ENCODE peak calls at places on chromosomes 2 and 18, in eight cellular contexts. One of them, this sample, is unnamed.

GRCh38 chr18:74609535-74609934 is 11.9 kb downstream of the ZNF407 start:
- DNase-seq in GM13976: no peak
- DNase-seq in lower lobe of right lung: no peak
- DNase-seq in heart left ventricle: no peak
- DNase-seq in fibroblast of pulmonary artery: peak
- DNase-seq in activated CD8-positive, alpha-beta T cell treated with anti-CD3 and anti-CD28 coated beads, Interleukin-2, amount 10 ng/mL, durations not matched to agents 7 days and 5 days: no peak
- DNase-seq in stimulated activated CD4-positive, alpha-beta T cell treated with anti-CD3 and anti-CD28 coated beads, Interleukin-2, amount 100 ng/mL, for 48 hours: no peak
- DNase-seq in H7: no peak
- DNase-seq in this sample: peak

GRCh38 chr18:55588001-55588875 is at the start of gene TCF4:
- DNase-seq in H7: peak
- DNase-seq in GM13976: peak
- DNase-seq in lower lobe of right lung: peak
- DNase-seq in stimulated activated CD4-positive, alpha-beta T cell treated with anti-CD3 and anti-CD28 coated beads, Interleukin-2, amount 100 ng/mL, for 48 hours: no peak
- DNase-seq in activated CD8-positive, alpha-beta T cell treated with anti-CD3 and anti-CD28 coated beads, Interleukin-2, amount 10 ng/mL, durations not matched to agents 7 days and 5 days: peak
- DNase-seq in heart left ventricle: peak
- DNase-seq in fibroblast of pulmonary artery: peak
- DNase-seq in this sample: peak

GRCh38 chr2:160836755-160837154 is 323.5 kb upstream of the TANK start:
- DNase-seq in fibroblast of pulmonary artery: peak
- DNase-seq in lower lobe of right lung: no peak
- DNase-seq in heart left ventricle: no peak
- DNase-seq in activated CD8-positive, alpha-beta T cell treated with anti-CD3 and anti-CD28 coated beads, Interleukin-2, amount 10 ng/mL, durations not matched to agents 7 days and 5 days: no peak
- DNase-seq in H7: no peak
- DNase-seq in stimulated activated CD4-positive, alpha-beta T cell treated with anti-CD3 and anti-CD28 coated beads, Interleukin-2, amount 100 ng/mL, for 48 hours: no peak
- DNase-seq in GM13976: no peak
- DNase-seq in this sample: peak

GRCh38 chr18:3209859-3210569 is 9.8 kb downstream of the MYOM1 start:
- DNase-seq in stimulated activated CD4-positive, alpha-beta T cell treated with anti-CD3 and anti-CD28 coated beads, Interleukin-2, amount 100 ng/mL, for 48 hours: no peak
- DNase-seq in fibroblast of pulmonary artery: no peak
- DNase-seq in activated CD8-positive, alpha-beta T cell treated with anti-CD3 and anti-CD28 coated beads, Interleukin-2, amount 10 ng/mL, durations not matched to agents 7 days and 5 days: no peak
- DNase-seq in heart left ventricle: no peak
- DNase-seq in H7: no peak
- DNase-seq in lower lobe of right lung: no peak
- DNase-seq in GM13976: no peak
- DNase-seq in this sample: no peak

GRCh38 chr2:113283704-113284284 is 5.1 kb upstream of the PAX8 start:
- DNase-seq in GM13976: no peak
- DNase-seq in heart left ventricle: no peak
- DNase-seq in lower lobe of right lung: peak
- DNase-seq in fibroblast of pulmonary artery: peak
- DNase-seq in H7: no peak
- DNase-seq in activated CD8-positive, alpha-beta T cell treated with anti-CD3 and anti-CD28 coated beads, Interleukin-2, amount 10 ng/mL, durations not matched to agents 7 days and 5 days: no peak
- DNase-seq in stimulated activated CD4-positive, alpha-beta T cell treated with anti-CD3 and anti-CD28 coated beads, Interleukin-2, amount 100 ng/mL, for 48 hours: no peak
- DNase-seq in this sample: peak

GRCh38 chr18:58213445-58213844 is 169.4 kb downstream of the NEDD4L start:
- DNase-seq in heart left ventricle: no peak
- DNase-seq in H7: no peak
- DNase-seq in fibroblast of pulmonary artery: peak
- DNase-seq in stimulated activated CD4-positive, alpha-beta T cell treated with anti-CD3 and anti-CD28 coated beads, Interleukin-2, amount 100 ng/mL, for 48 hours: no peak
- DNase-seq in GM13976: no peak
- DNase-seq in lower lobe of right lung: no peak
- DNase-seq in activated CD8-positive, alpha-beta T cell treated with anti-CD3 and anti-CD28 coated beads, Interleukin-2, amount 10 ng/mL, durations not matched to agents 7 days and 5 days: no peak
- DNase-seq in this sample: peak

GRCh38 chr2:229686122-229686919 is 28.0 kb downstream of the DNER start:
- DNase-seq in GM13976: no peak
- DNase-seq in H7: no peak
- DNase-seq in lower lobe of right lung: no peak
- DNase-seq in stimulated activated CD4-positive, alpha-beta T cell treated with anti-CD3 and anti-CD28 coated beads, Interleukin-2, amount 100 ng/mL, for 48 hours: no peak
- DNase-seq in activated CD8-positive, alpha-beta T cell treated with anti-CD3 and anti-CD28 coated beads, Interleukin-2, amount 10 ng/mL, durations not matched to agents 7 days and 5 days: no peak
- DNase-seq in heart left ventricle: no peak
- DNase-seq in fibroblast of pulmonary artery: no peak
- DNase-seq in this sample: no peak

GRCh38 chr18:40016405-40016804 is 1938.6 kb upstream of the PIK3C3 start:
- DNase-seq in fibroblast of pulmonary artery: no peak
- DNase-seq in activated CD8-positive, alpha-beta T cell treated with anti-CD3 and anti-CD28 coated beads, Interleukin-2, amount 10 ng/mL, durations not matched to agents 7 days and 5 days: no peak
- DNase-seq in H7: no peak
- DNase-seq in GM13976: no peak
- DNase-seq in lower lobe of right lung: no peak
- DNase-seq in heart left ventricle: no peak
- DNase-seq in stimulated activated CD4-positive, alpha-beta T cell treated with anti-CD3 and anti-CD28 coated beads, Interleukin-2, amount 100 ng/mL, for 48 hours: no peak
- DNase-seq in this sample: no peak

GRCh38 chr2:167954500-167954899 is 292.9 kb downstream of the STK39 start:
- DNase-seq in activated CD8-positive, alpha-beta T cell treated with anti-CD3 and anti-CD28 coated beads, Interleukin-2, amount 10 ng/mL, durations not matched to agents 7 days and 5 days: no peak
- DNase-seq in fibroblast of pulmonary artery: no peak
- DNase-seq in GM13976: no peak
- DNase-seq in stimulated activated CD4-positive, alpha-beta T cell treated with anti-CD3 and anti-CD28 coated beads, Interleukin-2, amount 100 ng/mL, for 48 hours: no peak
- DNase-seq in heart left ventricle: no peak
- DNase-seq in H7: no peak
- DNase-seq in lower lobe of right lung: no peak
- DNase-seq in this sample: no peak

GRCh38 chr18:26103579-26103978 is 13.2 kb upstream of the SS18 start:
- DNase-seq in H7: peak
- DNase-seq in activated CD8-positive, alpha-beta T cell treated with anti-CD3 and anti-CD28 coated beads, Interleukin-2, amount 10 ng/mL, durations not matched to agents 7 days and 5 days: peak
- DNase-seq in lower lobe of right lung: no peak
- DNase-seq in stimulated activated CD4-positive, alpha-beta T cell treated with anti-CD3 and anti-CD28 coated beads, Interleukin-2, amount 100 ng/mL, for 48 hours: peak
- DNase-seq in heart left ventricle: no peak
- DNase-seq in GM13976: no peak
- DNase-seq in fibroblast of pulmonary artery: no peak
- DNase-seq in this sample: no peak

GRCh38 chr2:156333951-156334495 is 1.5 kb upstream of the NR4A2 start:
- DNase-seq in activated CD8-positive, alpha-beta T cell treated with anti-CD3 and anti-CD28 coated beads, Interleukin-2, amount 10 ng/mL, durations not matched to agents 7 days and 5 days: peak
- DNase-seq in heart left ventricle: peak
- DNase-seq in GM13976: no peak
- DNase-seq in fibroblast of pulmonary artery: peak
- DNase-seq in stimulated activated CD4-positive, alpha-beta T cell treated with anti-CD3 and anti-CD28 coated beads, Interleukin-2, amount 100 ng/mL, for 48 hours: no peak
- DNase-seq in lower lobe of right lung: peak
- DNase-seq in H7: peak
- DNase-seq in this sample: no peak

GRCh38 chr2:114610677-114611076 is 168.2 kb downstream of the DPP10 start:
- DNase-seq in heart left ventricle: no peak
- DNase-seq in GM13976: no peak
- DNase-seq in activated CD8-positive, alpha-beta T cell treated with anti-CD3 and anti-CD28 coated beads, Interleukin-2, amount 10 ng/mL, durations not matched to agents 7 days and 5 days: no peak
- DNase-seq in stimulated activated CD4-positive, alpha-beta T cell treated with anti-CD3 and anti-CD28 coated beads, Interleukin-2, amount 100 ng/mL, for 48 hours: no peak
- DNase-seq in lower lobe of right lung: no peak
- DNase-seq in fibroblast of pulmonary artery: no peak
- DNase-seq in H7: no peak
- DNase-seq in this sample: no peak

GRCh38 chr18:22999212-22999611 is 66.1 kb downstream of the RBBP8 start:
- DNase-seq in lower lobe of right lung: no peak
- DNase-seq in fibroblast of pulmonary artery: peak
- DNase-seq in stimulated activated CD4-positive, alpha-beta T cell treated with anti-CD3 and anti-CD28 coated beads, Interleukin-2, amount 100 ng/mL, for 48 hours: no peak
- DNase-seq in activated CD8-positive, alpha-beta T cell treated with anti-CD3 and anti-CD28 coated beads, Interleukin-2, amount 10 ng/mL, durations not matched to agents 7 days and 5 days: no peak
- DNase-seq in GM13976: no peak
- DNase-seq in heart left ventricle: no peak
- DNase-seq in H7: no peak
- DNase-seq in this sample: peak

GRCh38 chr18:44123743-44124142 is 556.9 kb upstream of the SETBP1 start:
- DNase-seq in fibroblast of pulmonary artery: no peak
- DNase-seq in GM13976: no peak
- DNase-seq in activated CD8-positive, alpha-beta T cell treated with anti-CD3 and anti-CD28 coated beads, Interleukin-2, amount 10 ng/mL, durations not matched to agents 7 days and 5 days: no peak
- DNase-seq in stimulated activated CD4-positive, alpha-beta T cell treated with anti-CD3 and anti-CD28 coated beads, Interleukin-2, amount 100 ng/mL, for 48 hours: no peak
- DNase-seq in heart left ventricle: no peak
- DNase-seq in lower lobe of right lung: no peak
- DNase-seq in H7: no peak
- DNase-seq in this sample: peak

GRCh38 chr2:161028581-161028980 is 131.6 kb upstream of the TANK start:
- DNase-seq in stimulated activated CD4-positive, alpha-beta T cell treated with anti-CD3 and anti-CD28 coated beads, Interleukin-2, amount 100 ng/mL, for 48 hours: no peak
- DNase-seq in GM13976: no peak
- DNase-seq in fibroblast of pulmonary artery: no peak
- DNase-seq in H7: no peak
- DNase-seq in lower lobe of right lung: no peak
- DNase-seq in heart left ventricle: no peak
- DNase-seq in activated CD8-positive, alpha-beta T cell treated with anti-CD3 and anti-CD28 coated beads, Interleukin-2, amount 10 ng/mL, durations not matched to agents 7 days and 5 days: peak
- DNase-seq in this sample: no peak

GRCh38 chr2:20224191-20224715 is 677 bp downstream of the SDC1 start:
- DNase-seq in GM13976: peak
- DNase-seq in lower lobe of right lung: no peak
- DNase-seq in H7: peak
- DNase-seq in activated CD8-positive, alpha-beta T cell treated with anti-CD3 and anti-CD28 coated beads, Interleukin-2, amount 10 ng/mL, durations not matched to agents 7 days and 5 days: no peak
- DNase-seq in heart left ventricle: no peak
- DNase-seq in fibroblast of pulmonary artery: no peak
- DNase-seq in stimulated activated CD4-positive, alpha-beta T cell treated with anti-CD3 and anti-CD28 coated beads, Interleukin-2, amount 100 ng/mL, for 48 hours: no peak
- DNase-seq in this sample: no peak

GRCh38 chr2:181789827-181790448 is 101.6 kb upstream of the ITPRID2 start:
- DNase-seq in fibroblast of pulmonary artery: no peak
- DNase-seq in stimulated activated CD4-positive, alpha-beta T cell treated with anti-CD3 and anti-CD28 coated beads, Interleukin-2, amount 100 ng/mL, for 48 hours: no peak
- DNase-seq in GM13976: no peak
- DNase-seq in activated CD8-positive, alpha-beta T cell treated with anti-CD3 and anti-CD28 coated beads, Interleukin-2, amount 10 ng/mL, durations not matched to agents 7 days and 5 days: no peak
- DNase-seq in heart left ventricle: no peak
- DNase-seq in lower lobe of right lung: no peak
- DNase-seq in H7: no peak
- DNase-seq in this sample: no peak

GRCh38 chr18:30987479-30988241 is 54.9 kb downstream of the DSC3 start:
- DNase-seq in activated CD8-positive, alpha-beta T cell treated with anti-CD3 and anti-CD28 coated beads, Interleukin-2, amount 10 ng/mL, durations not matched to agents 7 days and 5 days: no peak
- DNase-seq in stimulated activated CD4-positive, alpha-beta T cell treated with anti-CD3 and anti-CD28 coated beads, Interleukin-2, amount 100 ng/mL, for 48 hours: no peak
- DNase-seq in heart left ventricle: no peak
- DNase-seq in GM13976: peak
- DNase-seq in lower lobe of right lung: peak
- DNase-seq in fibroblast of pulmonary artery: peak
- DNase-seq in H7: no peak
- DNase-seq in this sample: no peak

GRCh38 chr18:46220116-46220515 is 115.9 kb downstream of the HAUS1 start:
- DNase-seq in lower lobe of right lung: no peak
- DNase-seq in GM13976: no peak
- DNase-seq in stimulated activated CD4-positive, alpha-beta T cell treated with anti-CD3 and anti-CD28 coated beads, Interleukin-2, amount 100 ng/mL, for 48 hours: no peak
- DNase-seq in heart left ventricle: no peak
- DNase-seq in H7: no peak
- DNase-seq in fibroblast of pulmonary artery: peak
- DNase-seq in activated CD8-positive, alpha-beta T cell treated with anti-CD3 and anti-CD28 coated beads, Interleukin-2, amount 10 ng/mL, durations not matched to agents 7 days and 5 days: no peak
- DNase-seq in this sample: peak

GRCh38 chr2:675982-676646 is 1.1 kb downstream of the TMEM18 start:
- DNase-seq in fibroblast of pulmonary artery: peak
- DNase-seq in heart left ventricle: peak
- DNase-seq in stimulated activated CD4-positive, alpha-beta T cell treated with anti-CD3 and anti-CD28 coated beads, Interleukin-2, amount 100 ng/mL, for 48 hours: peak
- DNase-seq in activated CD8-positive, alpha-beta T cell treated with anti-CD3 and anti-CD28 coated beads, Interleukin-2, amount 10 ng/mL, durations not matched to agents 7 days and 5 days: peak
- DNase-seq in GM13976: peak
- DNase-seq in H7: peak
- DNase-seq in lower lobe of right lung: no peak
- DNase-seq in this sample: peak

GRCh38 chr2:1995987-1996386 is 251.7 kb upstream of the PXDN start:
- DNase-seq in heart left ventricle: no peak
- DNase-seq in fibroblast of pulmonary artery: peak
- DNase-seq in lower lobe of right lung: no peak
- DNase-seq in activated CD8-positive, alpha-beta T cell treated with anti-CD3 and anti-CD28 coated beads, Interleukin-2, amount 10 ng/mL, durations not matched to agents 7 days and 5 days: peak
- DNase-seq in GM13976: no peak
- DNase-seq in stimulated activated CD4-positive, alpha-beta T cell treated with anti-CD3 and anti-CD28 coated beads, Interleukin-2, amount 100 ng/mL, for 48 hours: no peak
- DNase-seq in H7: no peak
- DNase-seq in this sample: peak

GRCh38 chr2:12929806-12930205 is 213.1 kb downstream of the TRIB2 start:
- DNase-seq in lower lobe of right lung: no peak
- DNase-seq in activated CD8-positive, alpha-beta T cell treated with anti-CD3 and anti-CD28 coated beads, Interleukin-2, amount 10 ng/mL, durations not matched to agents 7 days and 5 days: no peak
- DNase-seq in heart left ventricle: no peak
- DNase-seq in GM13976: no peak
- DNase-seq in stimulated activated CD4-positive, alpha-beta T cell treated with anti-CD3 and anti-CD28 coated beads, Interleukin-2, amount 100 ng/mL, for 48 hours: no peak
- DNase-seq in fibroblast of pulmonary artery: no peak
- DNase-seq in H7: no peak
- DNase-seq in this sample: no peak

GRCh38 chr2:241072553-241073165 is 29.4 kb downstream of the MTERF4 start:
- DNase-seq in lower lobe of right lung: no peak
- DNase-seq in stimulated activated CD4-positive, alpha-beta T cell treated with anti-CD3 and anti-CD28 coated beads, Interleukin-2, amount 100 ng/mL, for 48 hours: no peak
- DNase-seq in fibroblast of pulmonary artery: no peak
- DNase-seq in H7: peak
- DNase-seq in GM13976: no peak
- DNase-seq in heart left ventricle: no peak
- DNase-seq in activated CD8-positive, alpha-beta T cell treated with anti-CD3 and anti-CD28 coated beads, Interleukin-2, amount 10 ng/mL, durations not matched to agents 7 days and 5 days: no peak
- DNase-seq in this sample: no peak

GRCh38 chr2:33223851-33224250 is 252.6 kb upstream of the RASGRP3 start:
- DNase-seq in lower lobe of right lung: no peak
- DNase-seq in GM13976: no peak
- DNase-seq in activated CD8-positive, alpha-beta T cell treated with anti-CD3 and anti-CD28 coated beads, Interleukin-2, amount 10 ng/mL, durations not matched to agents 7 days and 5 days: no peak
- DNase-seq in H7: no peak
- DNase-seq in heart left ventricle: no peak
- DNase-seq in fibroblast of pulmonary artery: peak
- DNase-seq in stimulated activated CD4-positive, alpha-beta T cell treated with anti-CD3 and anti-CD28 coated beads, Interleukin-2, amount 100 ng/mL, for 48 hours: no peak
- DNase-seq in this sample: peak

GRCh38 chr2:33577084-33577483 is 22.0 kb downstream of the FAM98A start:
- DNase-seq in stimulated activated CD4-positive, alpha-beta T cell treated with anti-CD3 and anti-CD28 coated beads, Interleukin-2, amount 100 ng/mL, for 48 hours: no peak
- DNase-seq in heart left ventricle: no peak
- DNase-seq in lower lobe of right lung: no peak
- DNase-seq in fibroblast of pulmonary artery: no peak
- DNase-seq in H7: no peak
- DNase-seq in activated CD8-positive, alpha-beta T cell treated with anti-CD3 and anti-CD28 coated beads, Interleukin-2, amount 10 ng/mL, durations not matched to agents 7 days and 5 days: no peak
- DNase-seq in GM13976: no peak
- DNase-seq in this sample: no peak

GRCh38 chr2:55618649-55619055 is 1.2 kb upstream of the PPP4R3B start:
- DNase-seq in lower lobe of right lung: peak
- DNase-seq in activated CD8-positive, alpha-beta T cell treated with anti-CD3 and anti-CD28 coated beads, Interleukin-2, amount 10 ng/mL, durations not matched to agents 7 days and 5 days: peak
- DNase-seq in fibroblast of pulmonary artery: peak
- DNase-seq in GM13976: peak
- DNase-seq in heart left ventricle: peak
- DNase-seq in stimulated activated CD4-positive, alpha-beta T cell treated with anti-CD3 and anti-CD28 coated beads, Interleukin-2, amount 100 ng/mL, for 48 hours: peak
- DNase-seq in H7: peak
- DNase-seq in this sample: peak

GRCh38 chr2:132400169-132400900 is 16.3 kb upstream of the GPR39 start:
- DNase-seq in GM13976: no peak
- DNase-seq in heart left ventricle: no peak
- DNase-seq in stimulated activated CD4-positive, alpha-beta T cell treated with anti-CD3 and anti-CD28 coated beads, Interleukin-2, amount 100 ng/mL, for 48 hours: no peak
- DNase-seq in activated CD8-positive, alpha-beta T cell treated with anti-CD3 and anti-CD28 coated beads, Interleukin-2, amount 10 ng/mL, durations not matched to agents 7 days and 5 days: no peak
- DNase-seq in fibroblast of pulmonary artery: peak
- DNase-seq in lower lobe of right lung: no peak
- DNase-seq in H7: no peak
- DNase-seq in this sample: no peak

GRCh38 chr2:77962943-77963342 is 440.8 kb upstream of the LRRTM4 start:
- DNase-seq in H7: no peak
- DNase-seq in fibroblast of pulmonary artery: no peak
- DNase-seq in GM13976: no peak
- DNase-seq in heart left ventricle: no peak
- DNase-seq in stimulated activated CD4-positive, alpha-beta T cell treated with anti-CD3 and anti-CD28 coated beads, Interleukin-2, amount 100 ng/mL, for 48 hours: no peak
- DNase-seq in activated CD8-positive, alpha-beta T cell treated with anti-CD3 and anti-CD28 coated beads, Interleukin-2, amount 10 ng/mL, durations not matched to agents 7 days and 5 days: no peak
- DNase-seq in lower lobe of right lung: no peak
- DNase-seq in this sample: no peak

GRCh38 chr18:37265382-37265781 is 300.2 kb downstream of the CELF4 start:
- DNase-seq in GM13976: no peak
- DNase-seq in stimulated activated CD4-positive, alpha-beta T cell treated with anti-CD3 and anti-CD28 coated beads, Interleukin-2, amount 100 ng/mL, for 48 hours: no peak
- DNase-seq in lower lobe of right lung: no peak
- DNase-seq in heart left ventricle: no peak
- DNase-seq in activated CD8-positive, alpha-beta T cell treated with anti-CD3 and anti-CD28 coated beads, Interleukin-2, amount 10 ng/mL, durations not matched to agents 7 days and 5 days: no peak
- DNase-seq in fibroblast of pulmonary artery: no peak
- DNase-seq in H7: no peak
- DNase-seq in this sample: no peak

GRCh38 chr2:184835081-184835728 is 236.9 kb downstream of the ZNF804A start:
- DNase-seq in fibroblast of pulmonary artery: peak
- DNase-seq in activated CD8-positive, alpha-beta T cell treated with anti-CD3 and anti-CD28 coated beads, Interleukin-2, amount 10 ng/mL, durations not matched to agents 7 days and 5 days: no peak
- DNase-seq in lower lobe of right lung: no peak
- DNase-seq in stimulated activated CD4-positive, alpha-beta T cell treated with anti-CD3 and anti-CD28 coated beads, Interleukin-2, amount 100 ng/mL, for 48 hours: no peak
- DNase-seq in H7: no peak
- DNase-seq in GM13976: no peak
- DNase-seq in heart left ventricle: no peak
- DNase-seq in this sample: no peak

GRCh38 chr2:128134573-128134972 is 43.6 kb downstream of the UGGT1 start:
- DNase-seq in heart left ventricle: no peak
- DNase-seq in lower lobe of right lung: no peak
- DNase-seq in activated CD8-positive, alpha-beta T cell treated with anti-CD3 and anti-CD28 coated beads, Interleukin-2, amount 10 ng/mL, durations not matched to agents 7 days and 5 days: no peak
- DNase-seq in fibroblast of pulmonary artery: no peak
- DNase-seq in GM13976: no peak
- DNase-seq in H7: no peak
- DNase-seq in stimulated activated CD4-positive, alpha-beta T cell treated with anti-CD3 and anti-CD28 coated beads, Interleukin-2, amount 100 ng/mL, for 48 hours: no peak
- DNase-seq in this sample: peak

GRCh38 chr2:43193996-43194869 is 32.2 kb downstream of the ZFP36L2 start:
- DNase-seq in H7: no peak
- DNase-seq in GM13976: no peak
- DNase-seq in heart left ventricle: no peak
- DNase-seq in lower lobe of right lung: peak
- DNase-seq in stimulated activated CD4-positive, alpha-beta T cell treated with anti-CD3 and anti-CD28 coated beads, Interleukin-2, amount 100 ng/mL, for 48 hours: no peak
- DNase-seq in activated CD8-positive, alpha-beta T cell treated with anti-CD3 and anti-CD28 coated beads, Interleukin-2, amount 10 ng/mL, durations not matched to agents 7 days and 5 days: no peak
- DNase-seq in fibroblast of pulmonary artery: no peak
- DNase-seq in this sample: no peak

GRCh38 chr18:45619826-45620201 is 4.5 kb downstream of the SLC14A2 start:
- DNase-seq in heart left ventricle: no peak
- DNase-seq in stimulated activated CD4-positive, alpha-beta T cell treated with anti-CD3 and anti-CD28 coated beads, Interleukin-2, amount 100 ng/mL, for 48 hours: no peak
- DNase-seq in lower lobe of right lung: no peak
- DNase-seq in fibroblast of pulmonary artery: no peak
- DNase-seq in GM13976: no peak
- DNase-seq in activated CD8-positive, alpha-beta T cell treated with anti-CD3 and anti-CD28 coated beads, Interleukin-2, amount 10 ng/mL, durations not matched to agents 7 days and 5 days: no peak
- DNase-seq in H7: peak
- DNase-seq in this sample: no peak

GRCh38 chr2:112157472-112157871 is 19.3 kb downstream of the FBLN7 start:
- DNase-seq in heart left ventricle: no peak
- DNase-seq in H7: no peak
- DNase-seq in GM13976: no peak
- DNase-seq in fibroblast of pulmonary artery: no peak
- DNase-seq in lower lobe of right lung: no peak
- DNase-seq in activated CD8-positive, alpha-beta T cell treated with anti-CD3 and anti-CD28 coated beads, Interleukin-2, amount 10 ng/mL, durations not matched to agents 7 days and 5 days: no peak
- DNase-seq in stimulated activated CD4-positive, alpha-beta T cell treated with anti-CD3 and anti-CD28 coated beads, Interleukin-2, amount 100 ng/mL, for 48 hours: no peak
- DNase-seq in this sample: no peak

This sample was measured in astrocyte of the spinal cord.